ENCODE peak calls at places on chromosomes 4 and X, in five cellular contexts. S is psoas muscle, Z is Caco-2, O is NCI-H2081, I is left lung. B is an unnamed sample.

GRCh38 chr4:108336076-108336475 is 167.3 kb upstream of the LEF1 start:
- DNase-seq in S (no peak), Z (no peak), O (no peak), I (no peak), B (no peak)

GRCh38 chrX:42241421-42241820 is 318.1 kb upstream of the CASK start:
- DNase-seq in S (no peak), Z (no peak), O (no peak), I (no peak), B (no peak)

GRCh38 chr4:176945314-176945713 is 152.6 kb upstream of the VEGFC start:
- DNase-seq in S (no peak), Z (no peak), O (no peak), I (no peak), B (no peak)

GRCh38 chr4:105605493-105605892 is 53.1 kb downstream of the ARHGEF38 start:
- DNase-seq in S (no peak), Z (no peak), O (no peak), I (no peak), B (no peak)

GRCh38 chr4:152660526-152660925 is 19.3 kb downstream of the TMEM154 start:
- DNase-seq in S (no peak), Z (no peak), O (no peak), I (no peak), B (no peak)

GRCh38 chr4:16082038-16082423 is 1.8 kb downstream of the PROM1 start:
- DNase-seq in S (no peak), Z (no peak), O (no peak), I (no peak), B (no peak)

GRCh38 chrX:119573840-119574393 is 446 bp upstream of the UBE2A start:
- DNase-seq in S (peak; percentile 53), Z (peak; percentile 36), O (peak; percentile 20), I (no peak), B (peak; percentile 2)

GRCh38 chrX:37594755-37595382 is 23.4 kb downstream of the LANCL3 start:
- DNase-seq in S (no peak), Z (no peak), O (no peak), I (no peak), B (no peak)

GRCh38 chr4:111537861-111538260 is 607.4 kb upstream of the FAM241A start:
- DNase-seq in S (no peak), Z (no peak), O (no peak), I (no peak), B (no peak)

GRCh38 chr4:41219421-41219950 is 5.1 kb upstream of the APBB2 start:
- DNase-seq in S (no peak), Z (no peak), O (no peak), I (no peak), B (no peak)

GRCh38 chr4:7045961-7046921 is 3.1 kb downstream of the TADA2B start:
- DNase-seq in S (no peak), Z (no peak), O (no peak), I (peak; percentile 63), B (no peak)

GRCh38 chr4:74449571-74450297 is 4.8 kb downstream of the AREG start:
- DNase-seq in S (no peak), Z (no peak), O (no peak), I (no peak), B (no peak)

GRCh38 chr4:184384056-184384809 is 90.1 kb downstream of the IRF2 start:
- DNase-seq in S (no peak), Z (peak; percentile 70), O (no peak), I (no peak), B (no peak)

GRCh38 chr4:26687728-26688127 is 103.8 kb downstream of the TBC1D19 start:
- DNase-seq in S (no peak), Z (no peak), O (no peak), I (no peak), B (no peak)

GRCh38 chrX:308821-309520 is 9.6 kb downstream of the GTPBP6 start:
- DNase-seq in S (peak; percentile 42), Z (no peak), O (no peak), I (peak; percentile 57), B (no peak)

GRCh38 chr4:177051473-177052060 is 258.1 kb upstream of the NEIL3 start:
- DNase-seq in S (no peak), Z (no peak), O (peak; percentile 43), I (no peak), B (no peak)

GRCh38 chr4:143391261-143391660 is 54.6 kb downstream of the GAB1 start:
- DNase-seq in S (no peak), Z (no peak), O (no peak), I (no peak), B (no peak)

GRCh38 chr4:132809298-132810032 is 339.6 kb upstream of the PCDH10 start:
- DNase-seq in S (no peak), Z (no peak), O (no peak), I (no peak), B (no peak)

GRCh38 chrX:912677-913076 is 282.1 kb downstream of the SHOX start:
- DNase-seq in S (no peak), Z (no peak), O (no peak), I (no peak), B (no peak)

GRCh38 chrX:112731793-112732192 is 52.1 kb upstream of the LHFPL1 start:
- DNase-seq in S (no peak), Z (no peak), O (no peak), I (no peak), B (no peak)

GRCh38 chr4:112889619-112890294 is 159.7 kb upstream of the ANK2 start:
- DNase-seq in S (no peak), Z (no peak), O (no peak), I (no peak), B (no peak)

GRCh38 chr4:27357283-27357682 is 496.6 kb downstream of the STIM2 start:
- DNase-seq in S (no peak), Z (no peak), O (peak; percentile 21), I (no peak), B (no peak)

GRCh38 chrX:9948406-9948805 is 18.8 kb upstream of the CLDN34 start:
- DNase-seq in S (no peak), Z (no peak), O (peak; percentile 4), I (no peak), B (no peak)

GRCh38 chr4:80781436-80781835 is 249.1 kb upstream of the BMP3 start:
- DNase-seq in S (no peak), Z (no peak), O (no peak), I (no peak), B (no peak)

GRCh38 chrX:68824152-68824433 is 4.7 kb upstream of the EFNB1 start:
- DNase-seq in S (no peak), Z (no peak), O (no peak), I (no peak), B (no peak)

GRCh38 chr4:1399508-1400190 is 6.6 kb downstream of the NKX1-1 start:
- DNase-seq in S (peak; percentile 30), Z (no peak), O (no peak), I (peak; percentile 36), B (no peak)

GRCh38 chr4:138689593-138689992 is 326.0 kb upstream of the NOCT start:
- DNase-seq in S (no peak), Z (no peak), O (no peak), I (no peak), B (no peak)

GRCh38 chr4:185711764-185712163 is 100.2 kb downstream of the SORBS2 start:
- DNase-seq in S (no peak), Z (no peak), O (no peak), I (no peak), B (no peak)